ENCODE peak calls at places on chromosomes 1 and 21, in seven cellular contexts. G is non-pigmented ciliary epithelial cell; C is activated naive CD4-positive, alpha-beta T cell treated with anti-CD3 and anti-CD28 coated beads, Interleukin-2, amount 50 U/mL, for 72 hours; V is AG09319; I is AG08395; T is head of caudate nucleus; A is fibroblast of lung. L is an unnamed sample.

GRCh38 chr1:117591248-117591647 is 14.6 kb upstream of the TENT5C start:
- DNase-seq in G (no peak), C (no peak), V (no peak), I (no peak), T (no peak), A (no peak), L (no peak)

GRCh38 chr1:240608707-240609106 is 3.2 kb downstream of the GREM2 start:
- DNase-seq in G (no peak), C (no peak), V (no peak), I (no peak), T (no peak), A (no peak), L (no peak)

GRCh38 chr1:215517441-215517891 is 49.6 kb upstream of the KCTD3 start:
- DNase-seq in G (peak; percentile 73), C (no peak), V (peak; percentile 25), I (peak; percentile 11), T (peak; percentile 7), A (peak; percentile 86), L (peak; percentile 72)

GRCh38 chr1:24199291-24199900 is 12.3 kb upstream of the IFNLR1 start:
- DNase-seq in G (no peak), C (peak; percentile 74), V (peak; percentile 27), I (peak; percentile 77), T (peak; percentile 62), A (peak; percentile 64), L (peak; percentile 61)

GRCh38 chr1:54745274-54745673 is 19.0 kb downstream of the PARS2 start:
- DNase-seq in G (no peak), C (no peak), V (no peak), I (no peak), T (no peak), A (no peak), L (no peak)

GRCh38 chr1:12345350-12346217 is 115.8 kb downstream of the VPS13D start:
- DNase-seq in G (no peak), C (no peak), V (no peak), I (no peak), T (no peak), A (no peak), L (no peak)

GRCh38 chr21:26095131-26095530 is 75.4 kb downstream of the APP start:
- DNase-seq in G (no peak), C (no peak), V (no peak), I (no peak), T (no peak), A (no peak), L (no peak)

GRCh38 chr1:103447471-103447870 is 78.0 kb upstream of the RNPC3 start:
- DNase-seq in G (no peak), C (no peak), V (no peak), I (no peak), T (no peak), A (no peak), L (no peak)

GRCh38 chr1:94621392-94621791 is 79.8 kb upstream of the F3 start:
- DNase-seq in G (no peak), C (no peak), V (no peak), I (no peak), T (no peak), A (no peak), L (peak; percentile 85)

GRCh38 chr1:89780721-89781120 is 40.1 kb upstream of the LRRC8D start:
- DNase-seq in G (peak; percentile 22), C (no peak), V (peak; percentile 38), I (peak; percentile 66), T (no peak), A (peak; percentile 70), L (peak; percentile 76)

GRCh38 chr1:201584510-201584991 is 45.6 kb downstream of the NAV1 start:
- DNase-seq in G (no peak), C (no peak), V (no peak), I (peak; percentile 74), T (no peak), A (peak; percentile 87), L (peak; percentile 81)

GRCh38 chr1:226444901-226445300 is 37.0 kb upstream of the PARP1 start:
- DNase-seq in G (no peak), C (peak; percentile 52), V (no peak), I (no peak), T (no peak), A (no peak), L (no peak)

GRCh38 chr1:183093821-183094287 is 70.6 kb downstream of the LAMC1 start:
- DNase-seq in G (no peak), C (no peak), V (no peak), I (peak; percentile 65), T (no peak), A (no peak), L (peak; percentile 87)

GRCh38 chr1:70140343-70140742 is 65.0 kb downstream of the LRRC40 start:
- DNase-seq in G (peak; percentile 38), C (no peak), V (peak; percentile 70), I (peak; percentile 53), T (no peak), A (peak; percentile 92), L (peak; percentile 28)

GRCh38 chr1:88973520-88974137 is 18.8 kb downstream of the KYAT3 start:
- DNase-seq in G (no peak), C (no peak), V (no peak), I (peak; percentile 29), T (no peak), A (peak; percentile 68), L (peak; percentile 61)

GRCh38 chr1:23466423-23466989 is 17.5 kb downstream of the ASAP3 start:
- DNase-seq in G (no peak), C (no peak), V (no peak), I (no peak), T (peak; percentile 75), A (no peak), L (no peak)

GRCh38 chr1:91511386-91511785 is 10.7 kb downstream of the CDC7 start:
- DNase-seq in G (peak; percentile 23), C (no peak), V (peak; percentile 25), I (peak; percentile 41), T (no peak), A (peak; percentile 85), L (peak; percentile 45)

GRCh38 chr1:47450606-47451005 is 12.8 kb downstream of the FOXD2 start:
- DNase-seq in G (no peak), C (no peak), V (no peak), I (no peak), T (no peak), A (no peak), L (no peak)

GRCh38 chr1:199357591-199357990 is 669.9 kb upstream of the NR5A2 start:
- DNase-seq in G (no peak), C (no peak), V (no peak), I (no peak), T (no peak), A (no peak), L (no peak)

GRCh38 chr1:56189946-56190920 is 389.1 kb downstream of the PLPP3 start:
- DNase-seq in G (no peak), C (no peak), V (no peak), I (no peak), T (no peak), A (no peak), L (no peak)

GRCh38 chr1:173255214-173255813 is 48.2 kb upstream of the TNFSF4 start:
- DNase-seq in G (no peak), C (peak; percentile 4), V (no peak), I (peak; percentile 45), T (no peak), A (peak; percentile 71), L (peak; percentile 56)

GRCh38 chr1:212283741-212284140 is 1.5 kb upstream of the PPP2R5A start:
- DNase-seq in G (no peak), C (no peak), V (no peak), I (no peak), T (no peak), A (no peak), L (no peak)

GRCh38 chr1:182350839-182351238 is 40.8 kb downstream of the GLUL start:
- DNase-seq in G (no peak), C (no peak), V (no peak), I (no peak), T (no peak), A (no peak), L (no peak)

GRCh38 chr1:46405724-46406123 is 11.6 kb downstream of the FAAH start:
- DNase-seq in G (no peak), C (no peak), V (no peak), I (no peak), T (no peak), A (no peak), L (no peak)

GRCh38 chr1:235823684-235824083 is 43.0 kb downstream of the LYST start:
- DNase-seq in G (no peak), C (no peak), V (no peak), I (no peak), T (no peak), A (no peak), L (no peak)

GRCh38 chr21:33025471-33026298 is at the start of gene OLIG2:
- DNase-seq in G (no peak), C (peak; percentile 33), V (no peak), I (no peak), T (peak; percentile 98), A (no peak), L (peak; percentile 42)

GRCh38 chr1:155134858-155135415 is 715 bp upstream of the SLC50A1 start:
- DNase-seq in G (peak; percentile 90), C (peak; percentile 55), V (peak; percentile 80), I (peak; percentile 89), T (peak; percentile 62), A (peak; percentile 92), L (peak; percentile 99)

GRCh38 chr1:36322786-36323635 is 434 bp downstream of the EVA1B start:
- DNase-seq in G (no peak), C (peak; percentile 47), V (no peak), I (peak; percentile 54), T (no peak), A (peak; percentile 69), L (peak; percentile 49)

GRCh38 chr1:14852301-14852700 is 253.8 kb downstream of the KAZN start:
- DNase-seq in G (no peak), C (no peak), V (no peak), I (no peak), T (no peak), A (no peak), L (no peak)

GRCh38 chr1:17108786-17109185 is 10.5 kb downstream of the PADI2 start:
- DNase-seq in G (no peak), C (no peak), V (no peak), I (no peak), T (no peak), A (no peak), L (no peak)

GRCh38 chr1:21289127-21289526 is 1.1 kb downstream of the ECE1 start:
- DNase-seq in G (no peak), C (no peak), V (no peak), I (no peak), T (no peak), A (no peak), L (no peak)